ENCODE peak calls at places on chromosomes 6 and 20, in five cellular contexts. A, R, U, P and I are unnamed samples.

GRCh38 chr6:154138806-154139205 is 99.8 kb downstream of the OPRM1 start:
- DNase-seq in A (peak; percentile 95), R (no peak), U (no peak), P (no peak), I (no peak)

GRCh38 chr20:58107533-58107932 is 120.9 kb downstream of the ANKRD60 start:
- DNase-seq in A (no peak), R (no peak), U (no peak), P (no peak), I (no peak)

GRCh38 chr6:3797231-3798200 is 46.0 kb upstream of the PXDC1 start:
- DNase-seq in A (peak; percentile 93), R (no peak), U (no peak), P (peak; percentile 93), I (no peak)

GRCh38 chr6:155228549-155229166 is 35.2 kb upstream of the CLDN20 start:
- DNase-seq in A (no peak), R (no peak), U (no peak), P (no peak), I (no peak)

GRCh38 chr6:168537485-168537884 is 96.5 kb downstream of the SMOC2 start:
- DNase-seq in A (no peak), R (no peak), U (no peak), P (no peak), I (no peak)

GRCh38 chr20:62804021-62804631 is 509 bp upstream of the OGFR start:
- DNase-seq in A (no peak), R (no peak), U (peak; percentile 61), P (no peak), I (no peak)

GRCh38 chr6:156977527-156978291 is 200.5 kb downstream of the ARID1B start:
- DNase-seq in A (no peak), R (no peak), U (no peak), P (no peak), I (no peak)

GRCh38 chr6:85641916-85642773 is 541 bp downstream of the SYNCRIP start:
- DNase-seq in A (no peak), R (peak; percentile 13), U (peak; percentile 66), P (peak; percentile 39), I (no peak)

GRCh38 chr6:41646026-41646795 is 7.9 kb downstream of the MDFI start:
- DNase-seq in A (no peak), R (no peak), U (no peak), P (no peak), I (no peak)